ENCODE peak calls at places on chromosome X, in ten cellular contexts. W is SK-N-SH, A is heart left ventricle, F is heart right ventricle, K is fibroblast of lung, P is dorsolateral prefrontal cortex, X is GM23338, G is A549, J is brain microvascular endothelial cell, Y is IMR-90. R is an unnamed sample.

GRCh38 chrX:151901821-151902220 is 10.9 kb upstream of the MAGEA4 start:
- DNase-seq in W (no peak), A (no peak), F (no peak), K (no peak), P (no peak), X (no peak), G (no peak), J (no peak), Y (no peak), R (no peak)

GRCh38 chrX:24506082-24506481 is 41.0 kb downstream of the PDK3 start:
- DNase-seq in W (no peak), A (no peak), F (no peak), K (peak), P (no peak), X (no peak), G (no peak), J (peak), Y (peak), R (no peak)

GRCh38 chrX:9369802-9370291 is 95.0 kb upstream of the TBL1X start:
- DNase-seq in W (no peak), A (no peak), F (no peak), K (peak), P (no peak), X (no peak), G (no peak), J (no peak), Y (no peak), R (no peak)

GRCh38 chrX:31480696-31481095 is 408.9 kb upstream of the FTHL17 start:
- DNase-seq in W (no peak), A (no peak), F (no peak), K (no peak), P (no peak), X (no peak), G (no peak), J (no peak), Y (no peak), R (no peak)

GRCh38 chrX:109635151-109635550 is 10.2 kb upstream of the KCNE5 start:
- DNase-seq in W (peak), A (no peak), F (no peak), K (no peak), P (no peak), X (peak), G (peak), J (peak), Y (peak), R (no peak)

GRCh38 chrX:139692506-139692849 is 15.5 kb downstream of the MCF2 start:
- DNase-seq in W (no peak), A (no peak), F (no peak), K (no peak), P (no peak), X (peak), G (no peak), J (no peak), Y (no peak), R (no peak)

GRCh38 chrX:131977619-131978018 is 45.5 kb upstream of the STK26 start:
- DNase-seq in W (no peak), A (no peak), F (no peak), K (no peak), P (no peak), X (no peak), G (no peak), J (peak), Y (no peak), R (no peak)

GRCh38 chrX:12496343-12496742 is 294.9 kb upstream of the PRPS2 start:
- DNase-seq in W (no peak), A (no peak), F (no peak), K (no peak), P (no peak), X (no peak), G (no peak), J (no peak), Y (no peak), R (no peak)

GRCh38 chrX:5113128-5113527 is 1115.5 kb downstream of the NLGN4X start:
- DNase-seq in W (no peak), A (no peak), F (no peak), K (peak), P (no peak), X (peak), G (peak), J (no peak), Y (no peak), R (no peak)

GRCh38 chrX:8126092-8126491 is 45.0 kb downstream of the VCX2 start:
- DNase-seq in W (no peak), A (no peak), F (no peak), K (no peak), P (no peak), X (no peak), G (no peak), J (no peak), Y (no peak), R (no peak)

GRCh38 chrX:30060718-30061117 is 154.6 kb upstream of the MAGEB2 start:
- DNase-seq in W (peak), A (no peak), F (no peak), K (peak), P (no peak), X (peak), G (no peak), J (peak), Y (peak), R (no peak)

GRCh38 chrX:26649534-26649933 is 433.6 kb downstream of the MAGEB5 start:
- DNase-seq in W (peak), A (no peak), F (no peak), K (no peak), P (no peak), X (peak), G (peak), J (peak), Y (peak), R (no peak)

GRCh38 chrX:119552508-119552907 is 12.7 kb downstream of the STEEP1 start:
- DNase-seq in W (no peak), A (no peak), F (no peak), K (peak), P (no peak), X (no peak), G (no peak), J (peak), Y (peak), R (no peak)

DNA sequence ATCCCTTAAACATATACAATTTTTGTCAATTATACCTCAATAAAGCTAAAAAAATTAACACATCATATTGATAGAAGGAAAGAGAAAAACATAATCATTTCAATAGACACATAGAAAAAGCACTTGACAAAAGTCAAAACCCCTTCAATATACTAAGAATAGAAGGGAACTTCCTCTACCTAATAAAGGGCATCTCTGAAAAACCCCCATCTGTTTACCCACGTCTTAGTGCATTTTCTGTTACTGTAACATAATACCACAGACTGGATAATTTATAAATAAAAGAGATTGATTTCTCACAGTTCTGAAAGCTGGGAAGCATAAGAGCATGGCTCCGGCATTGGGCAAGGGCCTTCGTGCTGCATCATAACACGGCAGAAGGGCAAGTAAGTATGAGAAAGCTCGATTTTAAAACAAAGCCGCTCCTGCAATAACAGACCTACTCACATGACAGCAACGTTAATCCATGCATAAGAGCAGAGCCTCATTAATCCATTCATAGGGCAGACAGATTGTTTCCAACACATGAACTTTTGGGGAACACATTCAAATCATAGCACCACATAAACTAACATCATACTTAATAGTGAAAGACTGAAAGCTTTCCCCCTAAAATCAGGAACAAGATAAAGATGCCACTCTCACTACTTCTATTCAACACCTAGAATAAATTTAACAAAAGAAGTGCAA is 15.7 kb downstream of the STEEP1 start:
- DNase-seq in W (no peak), A (no peak), F (no peak), K (no peak), P (no peak), X (no peak), G (no peak), J (no peak), Y (no peak), R (no peak)
- H3K27ac ChIP-seq in W (no peak), A (no peak), F (no peak), K (no peak), P (no peak), X (no peak), G (no peak), J (no peak), Y (no peak), R (no peak)

GRCh38 chrX:40470830-40471429 is 109.8 kb upstream of the ATP6AP2 start:
- DNase-seq in W (no peak), A (no peak), F (no peak), K (peak), P (no peak), X (peak), G (no peak), J (no peak), Y (no peak), R (no peak)

GRCh38 chrX:40476958-40477357 is 103.8 kb upstream of the ATP6AP2 start:
- DNase-seq in W (no peak), A (no peak), F (no peak), K (no peak), P (no peak), X (no peak), G (no peak), J (no peak), Y (no peak), R (no peak)

GRCh38 chrX:40473460-40474204 is 107.1 kb upstream of the ATP6AP2 start:
- DNase-seq in W (no peak), A (no peak), F (no peak), K (no peak), P (no peak), X (no peak), G (no peak), J (no peak), Y (no peak), R (no peak)

GRCh38 chrX:40471965-40472648 is 108.7 kb upstream of the ATP6AP2 start:
- DNase-seq in W (peak), A (peak), F (no peak), K (peak), P (peak), X (peak), G (no peak), J (peak), Y (peak), R (peak)

DNA sequence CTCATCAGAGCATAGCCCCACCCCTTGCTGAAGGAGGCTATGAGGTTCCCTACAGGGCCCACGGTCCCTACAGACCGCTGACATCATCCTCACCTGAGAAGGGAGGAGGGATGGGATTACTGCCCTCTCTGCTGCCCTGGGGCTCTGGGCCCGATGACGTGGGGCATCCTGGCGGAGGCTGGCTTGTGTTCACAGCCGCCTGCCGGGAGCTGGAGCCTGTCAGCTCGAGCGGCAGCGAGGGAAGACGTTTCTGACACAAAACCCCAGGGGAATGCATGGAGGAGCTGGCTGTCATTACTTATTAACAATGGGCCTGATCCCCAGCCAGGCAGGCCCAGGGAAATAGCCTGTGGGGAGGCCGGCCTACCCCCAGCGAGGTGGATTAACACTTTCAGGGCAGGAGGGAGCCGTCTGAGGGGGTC is 106.6 kb upstream of the ATP6AP2 start:
- DNase-seq in W (peak), A (no peak), F (no peak), K (peak), P (no peak), X (peak), G (peak), J (no peak), Y (peak), R (no peak)
- TF ChIP-seq CTCF in W (no peak), A (no peak), F (no peak), K (no peak), P (no peak), X (no peak), G (no peak), J (no peak), Y (no peak), R (no peak)

DNA sequence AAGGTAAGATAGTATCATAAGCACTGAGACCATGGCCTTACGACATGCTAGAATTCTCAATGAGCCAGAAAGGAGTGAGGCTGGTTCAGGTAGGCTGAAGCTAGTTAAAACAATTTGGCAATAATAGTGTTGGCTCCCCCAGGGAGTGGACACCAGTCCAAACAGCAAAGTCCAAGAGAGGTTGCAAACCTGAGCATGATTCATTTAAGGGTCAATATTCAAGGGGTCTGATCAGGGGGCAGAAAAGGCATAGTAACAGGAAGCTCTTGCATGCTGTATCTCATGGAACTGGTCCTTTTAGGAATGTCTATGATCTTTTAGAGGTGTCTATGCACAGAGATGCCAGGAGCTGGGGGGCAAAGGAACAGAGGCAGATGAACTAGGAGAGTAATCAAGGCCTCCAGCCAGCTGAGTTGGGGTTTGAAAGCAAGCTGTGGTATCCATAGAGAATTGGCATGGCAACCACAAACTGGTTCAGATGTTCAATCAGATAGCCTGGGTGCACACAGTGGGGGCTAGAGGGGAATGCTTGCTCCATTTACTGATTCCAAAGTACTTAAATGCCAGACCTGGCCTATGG is 5.1 kb downstream of the GJB1 start:
- DNase-seq in W (no peak), A (no peak), F (no peak), K (no peak), P (no peak), X (no peak), G (no peak), J (no peak), Y (no peak), R (no peak)
- H3K4me3 ChIP-seq in W (no peak), A (no peak), F (no peak), K (no peak), P (no peak), X (no peak), G (no peak), J (no peak), Y (no peak), R (no peak)

DNA sequence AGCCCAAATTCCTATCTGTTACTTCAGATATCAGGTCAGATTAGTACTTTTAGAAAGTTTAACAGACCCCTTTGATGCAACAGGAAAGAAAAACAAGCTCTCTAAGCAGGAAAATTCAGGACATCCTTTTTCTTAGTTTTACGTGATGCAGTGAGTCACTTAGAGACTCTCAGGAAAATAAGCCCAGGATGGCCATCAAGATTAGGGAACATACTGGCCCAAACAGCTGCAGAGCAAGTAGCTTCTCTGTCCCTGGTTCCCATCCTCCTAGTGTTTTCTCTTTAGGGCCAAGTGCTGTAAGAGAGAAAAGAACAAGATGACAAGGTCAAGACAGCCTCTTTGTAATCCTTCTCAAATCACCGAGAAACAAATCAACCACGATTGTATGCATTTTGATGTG is 219.1 kb downstream of the ZNF674 start:
- DNase-seq in W (no peak), A (no peak), F (no peak), K (peak), P (no peak), X (peak), G (no peak), J (peak), Y (peak), R (no peak)
- H3K27ac ChIP-seq in W (peak), A (no peak), F (peak), K (no peak), P (no peak), X (peak), G (peak), J (peak), Y (no peak), R (no peak)

DNA sequence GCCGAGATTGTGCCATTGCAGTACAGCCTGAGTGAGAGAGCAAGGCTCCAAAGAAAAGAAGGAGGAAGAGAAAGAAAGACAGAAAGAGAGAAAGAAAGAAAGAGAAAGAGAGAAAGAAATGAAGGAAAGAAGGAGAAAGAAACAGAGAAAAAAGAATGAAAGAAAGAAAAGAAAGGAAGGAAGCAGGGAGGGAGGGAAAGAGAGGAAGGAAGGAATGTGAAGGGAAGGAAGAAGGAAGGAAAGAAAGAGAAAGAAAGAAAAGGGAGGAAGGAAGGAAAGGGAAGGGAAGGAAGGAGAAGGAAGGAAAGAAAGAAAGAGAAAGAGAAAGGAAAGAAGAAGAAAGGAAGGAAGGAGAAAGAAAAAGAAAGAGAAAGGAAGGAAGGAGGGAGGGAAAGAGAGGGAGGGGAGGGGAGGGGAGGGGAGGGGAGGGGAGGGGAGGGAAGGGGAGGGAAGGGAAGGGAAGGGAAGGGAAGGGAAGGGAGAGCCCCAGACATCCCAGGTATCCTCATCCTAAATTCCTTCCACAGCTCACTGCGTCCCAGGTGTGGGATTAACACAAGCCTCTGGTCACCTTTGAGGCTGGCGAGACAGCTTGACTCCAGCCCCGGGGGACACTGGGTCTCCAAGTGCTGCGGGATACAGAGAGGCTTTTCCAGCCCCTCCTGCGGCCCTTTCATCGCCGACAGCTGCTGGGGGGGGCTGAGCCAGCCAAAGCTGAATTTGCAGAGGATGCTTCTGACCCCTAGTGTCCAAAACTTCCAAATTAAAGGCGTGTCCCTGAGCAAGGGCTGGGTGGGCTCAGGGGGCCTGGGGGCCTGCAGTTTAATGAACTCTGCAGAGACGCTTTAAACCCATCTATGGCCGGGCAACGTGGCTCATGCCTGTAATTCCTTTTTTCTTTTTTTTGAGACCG is 24.2 kb upstream of the CSF2RA start:
- DNase-seq in W (no peak), A (no peak), F (no peak), K (no peak), P (no peak), X (peak), G (peak), J (no peak), Y (no peak), R (no peak)
- TF ChIP-seq CTCF in W (peak), A (no peak), F (no peak), K (no peak), P (no peak), X (peak), G (peak), J (no peak), Y (no peak), R (no peak)

GRCh38 chrX:2184089-2184488 is 316.7 kb downstream of the DHRSX start:
- DNase-seq in W (no peak), A (no peak), F (no peak), K (no peak), P (no peak), X (no peak), G (no peak), J (no peak), Y (no peak), R (no peak)

GRCh38 chrX:2188840-2189239 is 311.9 kb downstream of the DHRSX start:
- DNase-seq in W (no peak), A (no peak), F (no peak), K (no peak), P (no peak), X (no peak), G (no peak), J (no peak), Y (no peak), R (no peak)

GRCh38 chrX:2187352-2188115 is 313.2 kb downstream of the DHRSX start:
- DNase-seq in W (no peak), A (no peak), F (no peak), K (no peak), P (no peak), X (no peak), G (no peak), J (no peak), Y (no peak), R (no peak)

GRCh38 chrX:2185341-2186082 is 315.3 kb downstream of the DHRSX start:
- DNase-seq in W (no peak), A (no peak), F (no peak), K (no peak), P (no peak), X (no peak), G (no peak), J (no peak), Y (no peak), R (no peak)

GRCh38 chrX:2188316-2188715 is 312.5 kb downstream of the DHRSX start:
- DNase-seq in W (no peak), A (no peak), F (no peak), K (no peak), P (no peak), X (peak), G (no peak), J (peak), Y (no peak), R (no peak)
- H3K4me3 ChIP-seq in W (no peak), A (no peak), F (no peak), K (no peak), P (no peak), X (peak), G (no peak), J (no peak), Y (no peak), R (no peak)

GRCh38 chrX:150546711-150547153 is 21.7 kb upstream of the MTM1 start:
- DNase-seq in W (no peak), A (peak), F (no peak), K (no peak), P (no peak), X (no peak), G (no peak), J (no peak), Y (no peak), R (no peak)
- H3K27ac ChIP-seq in W (no peak), A (peak), F (peak), K (no peak), P (peak), X (no peak), G (no peak), J (no peak), Y (no peak), R (no peak)